ENCODE peak calls at places on chromosomes 1 and 21, in five cellular contexts. C is ovary, I is left ventricle myocardium inferior, E is cardiac muscle cell, K is mammary epithelial cell. X is an unnamed sample.

GRCh38 chr1:59901770-59902388 is 24.7 kb downstream of the CYP2J2 start:
- DNase-seq in K (no peak), E (no peak), C (no peak), I (no peak), X (no peak)

GRCh38 chr1:10161541-10162290 is 48.7 kb upstream of the KIF1B start:
- DNase-seq in C (no peak), I (peak), K (no peak), E (no peak), X (no peak)

GRCh38 chr1:231206856-231207255 is 34.2 kb upstream of the GNPAT start:
- DNase-seq in I (no peak), C (no peak), E (no peak), K (no peak), X (no peak)

GRCh38 chr1:46005594-46005993 is 126.8 kb downstream of the PIK3R3 start:
- DNase-seq in E (no peak), C (no peak), K (no peak), I (no peak), X (no peak)

GRCh38 chr1:31761883-31762282 is 2.3 kb downstream of the ADGRB2 start:
- DNase-seq in C (no peak), K (no peak), E (no peak), I (no peak), X (no peak)

GRCh38 chr1:111141803-111142202 is 1.8 kb downstream of the CEPT1 start:
- DNase-seq in C (no peak), K (peak), I (no peak), E (no peak), X (no peak)

GRCh38 chr1:150995896-150996295 is 10.8 kb downstream of the MINDY1 start:
- DNase-seq in I (peak), C (no peak), E (peak), K (no peak), X (no peak)

GRCh38 chr1:202235856-202236837 is 42.5 kb downstream of the LGR6 start:
- DNase-seq in I (peak), E (peak), K (peak), C (peak), X (peak)

GRCh38 chr1:229271448-229272120 is 673 bp downstream of the RAB4A start:
- DNase-seq in I (peak), C (no peak), K (no peak), E (peak), X (no peak)

GRCh38 chr1:89826594-89826993 is 5.8 kb downstream of the LRRC8D start:
- DNase-seq in K (peak), C (no peak), E (no peak), I (no peak), X (no peak)

GRCh38 chr1:88284066-88284465 is 400.0 kb upstream of the PKN2 start:
- DNase-seq in E (no peak), K (no peak), C (no peak), I (no peak), X (no peak)

GRCh38 chr1:229310833-229311232 is 32.0 kb downstream of the CCSAP start:
- DNase-seq in E (no peak), K (no peak), C (no peak), I (no peak), X (no peak)

GRCh38 chr21:14080040-14080763 is 130.6 kb downstream of the LIPI start:
- DNase-seq in K (no peak), E (no peak), I (no peak), C (no peak), X (no peak)

GRCh38 chr1:208781391-208782035 is 537.3 kb upstream of the PLXNA2 start:
- DNase-seq in K (no peak), E (no peak), C (no peak), I (no peak), X (no peak)

GRCh38 chr1:176501596-176501995 is 38.6 kb downstream of the PAPPA2 start:
- DNase-seq in E (no peak), C (no peak), K (peak), I (no peak), X (no peak)

GRCh38 chr1:229964281-229964680 is 102.8 kb upstream of the GALNT2 start:
- DNase-seq in I (no peak), K (no peak), C (no peak), E (no peak), X (no peak)

GRCh38 chr1:60936052-60936619 is 146.2 kb upstream of the NFIA start:
- DNase-seq in C (no peak), E (no peak), K (no peak), I (no peak), X (no peak)

GRCh38 chr1:28329395-28330153 is 734 bp downstream of the MED18 start:
- DNase-seq in I (no peak), E (peak), K (no peak), C (peak), X (peak)

GRCh38 chr1:28812669-28813468 is 899 bp downstream of the OPRD1 start:
- DNase-seq in C (no peak), K (no peak), I (no peak), E (no peak), X (no peak)

GRCh38 chr1:26155370-26156284 is 3.3 kb upstream of the FAM110D start:
- DNase-seq in K (no peak), C (no peak), E (no peak), I (no peak), X (no peak)

GRCh38 chr1:110055493-110056283 is 14.8 kb downstream of the ALX3 start:
- DNase-seq in C (no peak), I (no peak), E (no peak), K (peak), X (no peak)

GRCh38 chr21:44919111-44919912 is 1.4 kb downstream of the ITGB2 start:
- DNase-seq in I (peak), K (no peak), C (no peak), E (no peak), X (peak)

GRCh38 chr1:198655464-198656121 is 16.8 kb downstream of the PTPRC start:
- DNase-seq in E (no peak), K (no peak), I (no peak), C (no peak), X (no peak)

GRCh38 chr1:12087797-12088314 is 24.8 kb downstream of the TNFRSF8 start:
- DNase-seq in E (no peak), I (no peak), K (no peak), C (no peak), X (no peak)

GRCh38 chr1:45684402-45684801 is 1.9 kb downstream of the GPBP1L1 start:
- DNase-seq in I (no peak), E (no peak), C (no peak), K (no peak), X (no peak)

GRCh38 chr1:25523512-25523911 is 19.9 kb upstream of the LDLRAP1 start:
- DNase-seq in E (peak), I (no peak), K (no peak), C (no peak), X (no peak)

GRCh38 chr1:168824418-168824817 is 95.4 kb upstream of the DPT start:
- DNase-seq in I (no peak), C (no peak), K (no peak), E (no peak), X (no peak)

DNA sequence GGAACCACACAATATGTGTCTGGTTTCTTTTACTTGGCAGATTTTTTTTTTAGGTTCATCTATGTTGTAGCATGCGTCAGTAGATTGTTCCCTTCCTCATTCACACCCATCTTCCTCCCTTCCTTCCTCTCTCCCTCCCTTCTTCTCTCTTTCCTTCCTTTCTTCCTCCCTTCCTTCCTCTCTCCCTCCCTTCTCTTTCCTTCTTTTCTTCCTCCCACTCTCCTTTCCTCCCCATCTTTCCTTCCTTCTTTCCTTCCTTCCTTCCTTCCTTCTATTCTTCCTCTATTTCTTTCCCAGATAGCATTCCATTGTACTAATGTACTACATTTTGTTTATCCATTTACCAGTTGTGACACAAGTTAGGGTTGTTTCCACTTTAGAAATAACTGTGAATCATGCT is 218.0 kb downstream of the RGS7 start:
- DNase-seq in I (no peak), K (no peak), E (no peak), C (no peak), X (no peak)
- TF ChIP-seq CTCF in I (no peak), K (no peak), E (no peak), C (no peak), X (no peak)

DNA sequence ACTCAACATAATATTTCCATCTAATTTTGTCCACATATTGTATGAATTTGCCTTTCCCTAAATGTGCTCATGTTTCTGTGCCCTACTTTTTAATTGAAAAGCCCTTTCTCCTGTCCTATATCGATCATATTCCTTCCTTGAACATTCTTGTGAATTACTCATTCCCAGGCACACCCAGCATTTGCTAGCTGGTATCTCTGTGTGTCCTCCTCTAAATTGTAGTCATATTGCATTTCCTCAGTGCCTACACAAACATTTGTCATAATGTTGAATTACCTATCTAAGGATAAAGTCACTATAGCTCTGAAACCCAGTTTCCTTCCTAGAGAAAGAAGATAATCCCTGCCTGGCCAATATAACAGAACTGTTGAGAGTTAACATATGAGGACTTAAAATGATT is 39.6 kb upstream of the TBX15 start:
- DNase-seq in I (no peak), C (no peak), K (peak), E (no peak), X (no peak)
- H3K27ac ChIP-seq in I (no peak), C (no peak), K (no peak), E (no peak), X (no peak)

GRCh38 chr1:181083842-181084605 is 4.5 kb upstream of the IER5 start:
- DNase-seq in E (peak), I (no peak), C (no peak), K (no peak), X (peak)
- TF ChIP-seq CTCF in E (peak), I (peak), C (no peak), K (peak), X (peak)

GRCh38 chr1:226645279-226645976 is 93.7 kb downstream of the ITPKB start:
- DNase-seq in K (no peak), E (no peak), C (peak), I (no peak), X (no peak)

GRCh38 chr1:226647719-226648118 is 91.4 kb downstream of the ITPKB start:
- DNase-seq in E (no peak), I (no peak), C (no peak), K (no peak), X (no peak)

GRCh38 chr1:226644541-226645176 is 94.4 kb downstream of the ITPKB start:
- DNase-seq in C (peak), I (peak), K (no peak), E (no peak), X (no peak)

GRCh38 chr1:226646870-226647449 is 92.1 kb downstream of the ITPKB start:
- DNase-seq in E (no peak), C (peak), K (no peak), I (peak), X (no peak)

DNA sequence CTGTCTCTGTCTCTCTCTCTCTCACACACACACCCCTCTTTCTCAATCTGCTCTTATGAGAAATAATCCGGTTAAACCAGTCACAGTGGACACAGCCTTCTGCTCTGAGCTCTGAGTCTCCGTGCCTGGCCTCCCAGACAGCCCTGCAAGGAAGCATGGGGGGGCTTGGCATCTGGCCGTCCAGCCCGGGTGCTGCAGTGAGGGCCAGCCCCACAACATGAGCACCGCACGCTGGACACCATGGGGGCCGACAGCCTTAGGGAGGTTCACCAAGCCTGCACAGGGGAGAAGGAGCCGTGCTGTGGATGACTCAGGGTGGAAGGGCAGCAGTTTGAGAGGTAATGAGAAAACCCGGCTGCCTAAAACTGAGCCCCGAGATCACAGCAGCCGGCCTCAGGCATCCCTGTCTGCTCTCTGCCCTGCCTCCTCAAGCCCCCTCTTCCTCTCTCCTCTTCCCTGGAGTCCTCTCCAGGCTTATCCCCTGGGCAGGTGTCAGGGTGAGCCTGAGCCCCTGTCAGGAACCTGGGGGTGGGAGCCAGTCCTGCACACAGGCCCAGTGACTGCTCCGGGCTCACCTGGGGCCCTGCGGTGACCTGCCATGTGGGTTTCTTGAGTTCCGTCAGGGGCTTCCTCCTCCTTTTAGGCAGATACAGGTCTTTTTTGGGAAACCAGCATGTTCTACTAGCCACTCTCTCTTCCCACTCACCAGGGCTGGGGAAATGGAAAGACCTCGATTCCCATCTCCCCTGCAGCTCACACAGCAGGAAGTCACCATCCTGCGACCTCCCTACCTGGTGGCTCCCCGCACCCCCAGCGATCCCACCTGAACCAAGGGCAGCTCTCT is 92.8 kb downstream of the ITPKB start:
- DNase-seq in C (peak), K (no peak), E (no peak), I (peak), X (no peak)
- H3K27ac ChIP-seq in C (no peak), K (no peak), E (no peak), I (peak), X (no peak)

DNA sequence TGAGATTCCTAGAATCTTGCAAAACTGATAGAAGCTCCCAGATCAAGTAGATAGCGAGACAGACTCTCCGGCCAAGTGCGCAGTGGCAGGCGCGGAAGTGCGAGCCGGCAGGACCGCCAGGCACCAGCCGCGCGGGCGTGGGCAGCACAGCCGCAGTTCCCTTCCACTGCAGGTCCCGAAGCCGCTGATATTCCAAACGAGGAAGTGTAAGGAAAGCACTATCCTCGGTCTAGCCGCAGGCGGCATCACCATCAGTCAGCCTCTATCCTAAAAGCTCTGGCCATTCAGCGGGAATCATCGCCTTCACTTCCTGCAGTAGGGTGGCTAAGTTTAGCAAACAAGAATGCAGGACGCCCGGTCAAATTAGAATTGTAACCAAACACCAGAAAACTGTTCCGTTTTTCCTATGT is 713 bp downstream of the GLRX2 start:
- DNase-seq in K (peak), I (peak), E (peak), C (peak), X (peak)
- TF ChIP-seq CTCF in K (no peak), I (no peak), E (no peak), C (no peak), X (no peak)

X was measured in upper lobe of right lung.